ENCODE peak calls at places on chromosomes 11 and 22, in eight cellular contexts. One of them, this sample, is unnamed.

GRCh38 chr11:84056696-84057095 is 770.5 kb upstream of the CCDC90B start:
- DNase-seq in endodermal cell: no peak
- DNase-seq in cardiac muscle cell: no peak
- DNase-seq in stomach: no peak
- DNase-seq in OCI-LY7: no peak
- DNase-seq in colonic mucosa: no peak
- DNase-seq in foreskin fibroblast: no peak
- DNase-seq in thoracic aorta: no peak
- DNase-seq in this sample: no peak

GRCh38 chr11:16606784-16607674 is 131.4 kb upstream of the C11orf58 start:
- DNase-seq in endodermal cell: peak
- DNase-seq in cardiac muscle cell: peak
- DNase-seq in stomach: peak
- DNase-seq in OCI-LY7: no peak
- DNase-seq in colonic mucosa: no peak
- DNase-seq in foreskin fibroblast: no peak
- DNase-seq in thoracic aorta: no peak
- DNase-seq in this sample: no peak

GRCh38 chr11:48005878-48006277 is 25.5 kb downstream of the PTPRJ start:
- DNase-seq in endodermal cell: peak
- DNase-seq in cardiac muscle cell: no peak
- DNase-seq in stomach: no peak
- DNase-seq in OCI-LY7: no peak
- DNase-seq in colonic mucosa: no peak
- DNase-seq in foreskin fibroblast: no peak
- DNase-seq in thoracic aorta: no peak
- DNase-seq in this sample: no peak

GRCh38 chr11:119714590-119714989 is 14.4 kb downstream of the NECTIN1 start:
- DNase-seq in endodermal cell: no peak
- DNase-seq in cardiac muscle cell: no peak
- DNase-seq in stomach: no peak
- DNase-seq in OCI-LY7: no peak
- DNase-seq in colonic mucosa: no peak
- DNase-seq in foreskin fibroblast: no peak
- DNase-seq in thoracic aorta: no peak
- DNase-seq in this sample: no peak

GRCh38 chr11:94563176-94563847 is 3.9 kb upstream of the PIWIL4 start:
- DNase-seq in endodermal cell: no peak
- DNase-seq in cardiac muscle cell: peak
- DNase-seq in stomach: no peak
- DNase-seq in OCI-LY7: no peak
- DNase-seq in colonic mucosa: no peak
- DNase-seq in foreskin fibroblast: no peak
- DNase-seq in thoracic aorta: no peak
- DNase-seq in this sample: no peak

GRCh38 chr11:84316866-84317560 is 1030.8 kb upstream of the CCDC90B start:
- DNase-seq in endodermal cell: peak
- DNase-seq in cardiac muscle cell: peak
- DNase-seq in stomach: no peak
- DNase-seq in OCI-LY7: no peak
- DNase-seq in colonic mucosa: no peak
- DNase-seq in foreskin fibroblast: no peak
- DNase-seq in thoracic aorta: no peak
- DNase-seq in this sample: no peak

GRCh38 chr11:93845181-93846092 is 5.0 kb downstream of the VSTM5 start:
- DNase-seq in endodermal cell: peak
- DNase-seq in cardiac muscle cell: no peak
- DNase-seq in stomach: no peak
- DNase-seq in OCI-LY7: no peak
- DNase-seq in colonic mucosa: no peak
- DNase-seq in foreskin fibroblast: no peak
- DNase-seq in thoracic aorta: no peak
- DNase-seq in this sample: no peak

GRCh38 chr22:47837703-47838102 is 1075.3 kb downstream of the TBC1D22A start:
- DNase-seq in endodermal cell: peak
- DNase-seq in cardiac muscle cell: peak
- DNase-seq in stomach: no peak
- DNase-seq in OCI-LY7: peak
- DNase-seq in colonic mucosa: no peak
- DNase-seq in foreskin fibroblast: no peak
- DNase-seq in thoracic aorta: no peak
- DNase-seq in this sample: peak

GRCh38 chr11:57530215-57530595 is 349 bp downstream of the TIMM10 start:
- DNase-seq in endodermal cell: no peak
- DNase-seq in cardiac muscle cell: no peak
- DNase-seq in stomach: no peak
- DNase-seq in OCI-LY7: peak
- DNase-seq in colonic mucosa: peak
- DNase-seq in foreskin fibroblast: no peak
- DNase-seq in thoracic aorta: no peak
- DNase-seq in this sample: peak

GRCh38 chr11:120137611-120138521 is at the start of gene TRIM29:
- DNase-seq in endodermal cell: peak
- DNase-seq in cardiac muscle cell: no peak
- DNase-seq in stomach: peak
- DNase-seq in OCI-LY7: no peak
- DNase-seq in colonic mucosa: peak
- DNase-seq in foreskin fibroblast: no peak
- DNase-seq in thoracic aorta: no peak
- DNase-seq in this sample: no peak

GRCh38 chr22:41021039-41021654 is 70.0 kb downstream of the RBX1 start:
- DNase-seq in endodermal cell: peak
- DNase-seq in cardiac muscle cell: peak
- DNase-seq in stomach: no peak
- DNase-seq in OCI-LY7: peak
- DNase-seq in colonic mucosa: peak
- DNase-seq in foreskin fibroblast: no peak
- DNase-seq in thoracic aorta: no peak
- DNase-seq in this sample: peak

GRCh38 chr11:20342347-20343279 is 20.9 kb upstream of the HTATIP2 start:
- DNase-seq in endodermal cell: peak
- DNase-seq in cardiac muscle cell: peak
- DNase-seq in stomach: no peak
- DNase-seq in OCI-LY7: no peak
- DNase-seq in colonic mucosa: no peak
- DNase-seq in foreskin fibroblast: no peak
- DNase-seq in thoracic aorta: no peak
- DNase-seq in this sample: no peak

GRCh38 chr22:32574397-32574796 is 99.8 kb downstream of the FBXO7 start:
- DNase-seq in endodermal cell: no peak
- DNase-seq in cardiac muscle cell: no peak
- DNase-seq in stomach: no peak
- DNase-seq in OCI-LY7: no peak
- DNase-seq in colonic mucosa: no peak
- DNase-seq in foreskin fibroblast: no peak
- DNase-seq in thoracic aorta: no peak
- DNase-seq in this sample: no peak

GRCh38 chr11:111447931-111448330 is 64.3 kb downstream of the BTG4 start:
- DNase-seq in endodermal cell: no peak
- DNase-seq in cardiac muscle cell: no peak
- DNase-seq in stomach: no peak
- DNase-seq in OCI-LY7: no peak
- DNase-seq in colonic mucosa: no peak
- DNase-seq in foreskin fibroblast: no peak
- DNase-seq in thoracic aorta: no peak
- DNase-seq in this sample: no peak

GRCh38 chr22:38305481-38306448 is 11.5 kb downstream of the CSNK1E start:
- DNase-seq in endodermal cell: peak
- DNase-seq in cardiac muscle cell: peak
- DNase-seq in stomach: no peak
- DNase-seq in OCI-LY7: peak
- DNase-seq in colonic mucosa: peak
- DNase-seq in foreskin fibroblast: no peak
- DNase-seq in thoracic aorta: no peak
- DNase-seq in this sample: peak

GRCh38 chr22:25484498-25484897 is 80.0 kb upstream of the GRK3 start:
- DNase-seq in endodermal cell: no peak
- DNase-seq in cardiac muscle cell: no peak
- DNase-seq in stomach: no peak
- DNase-seq in OCI-LY7: no peak
- DNase-seq in colonic mucosa: no peak
- DNase-seq in foreskin fibroblast: no peak
- DNase-seq in thoracic aorta: no peak
- DNase-seq in this sample: no peak

GRCh38 chr11:46520971-46521745 is 72.7 kb downstream of the AMBRA1 start:
- DNase-seq in endodermal cell: peak
- DNase-seq in cardiac muscle cell: peak
- DNase-seq in stomach: no peak
- DNase-seq in OCI-LY7: no peak
- DNase-seq in colonic mucosa: no peak
- DNase-seq in foreskin fibroblast: peak
- DNase-seq in thoracic aorta: no peak
- DNase-seq in this sample: no peak

GRCh38 chr22:25903294-25903693 is 161.3 kb downstream of the MYO18B start:
- DNase-seq in endodermal cell: peak
- DNase-seq in cardiac muscle cell: no peak
- DNase-seq in stomach: no peak
- DNase-seq in OCI-LY7: no peak
- DNase-seq in colonic mucosa: no peak
- DNase-seq in foreskin fibroblast: no peak
- DNase-seq in thoracic aorta: no peak
- DNase-seq in this sample: peak

DNA sequence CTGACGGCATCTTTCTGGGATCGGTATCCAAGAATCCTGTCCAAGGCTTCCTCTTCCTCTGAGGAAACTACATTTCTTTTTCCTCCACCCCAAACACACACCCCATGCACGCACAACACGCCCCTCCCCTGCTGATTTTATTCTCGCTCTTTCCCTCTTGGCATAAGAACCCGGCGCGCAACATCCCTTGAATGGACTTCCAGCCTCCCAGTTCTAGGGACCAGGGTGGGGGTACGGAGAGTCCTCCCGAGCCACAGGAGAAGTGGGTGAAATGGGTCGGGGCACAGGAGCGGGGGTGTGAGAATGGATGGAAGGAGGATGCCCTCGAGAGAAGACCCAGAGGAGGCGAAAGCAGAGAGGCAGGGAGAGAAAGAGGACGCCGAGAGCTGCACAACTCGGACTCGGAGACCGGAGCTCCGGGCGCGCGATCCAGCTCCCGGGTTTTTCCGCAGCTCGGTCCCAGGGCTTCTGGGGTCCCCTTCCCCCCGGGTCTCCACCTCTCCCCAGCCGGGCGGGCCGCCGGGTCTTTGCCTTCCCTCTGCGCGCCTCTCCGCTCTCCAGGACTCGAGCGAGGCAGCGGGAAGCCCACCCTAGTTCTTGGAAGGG is 1.4 kb upstream of the LARGE1 start:
- DNase-seq in endodermal cell: peak
- DNase-seq in cardiac muscle cell: peak
- DNase-seq in stomach: peak
- DNase-seq in OCI-LY7: peak
- DNase-seq in colonic mucosa: peak
- DNase-seq in foreskin fibroblast: peak
- DNase-seq in thoracic aorta: no peak
- DNase-seq in this sample: peak
- H3K4me3 ChIP-seq in endodermal cell: peak
- H3K4me3 ChIP-seq in cardiac muscle cell: peak
- H3K4me3 ChIP-seq in stomach: peak
- H3K4me3 ChIP-seq in OCI-LY7: peak
- H3K4me3 ChIP-seq in colonic mucosa: peak
- H3K4me3 ChIP-seq in foreskin fibroblast: peak
- H3K4me3 ChIP-seq in thoracic aorta: peak
- H3K4me3 ChIP-seq in this sample: peak

GRCh38 chr11:98455500-98456186 is 565.1 kb upstream of the CNTN5 start:
- DNase-seq in endodermal cell: peak
- DNase-seq in cardiac muscle cell: no peak
- DNase-seq in stomach: no peak
- DNase-seq in OCI-LY7: no peak
- DNase-seq in colonic mucosa: no peak
- DNase-seq in foreskin fibroblast: no peak
- DNase-seq in thoracic aorta: no peak
- DNase-seq in this sample: no peak
- TF ChIP-seq CTCF in endodermal cell: peak
- TF ChIP-seq CTCF in cardiac muscle cell: no peak
- TF ChIP-seq CTCF in stomach: no peak
- TF ChIP-seq CTCF in OCI-LY7: no peak
- TF ChIP-seq CTCF in colonic mucosa: no peak
- TF ChIP-seq CTCF in foreskin fibroblast: no peak
- TF ChIP-seq CTCF in thoracic aorta: no peak
- TF ChIP-seq CTCF in this sample: no peak

DNA sequence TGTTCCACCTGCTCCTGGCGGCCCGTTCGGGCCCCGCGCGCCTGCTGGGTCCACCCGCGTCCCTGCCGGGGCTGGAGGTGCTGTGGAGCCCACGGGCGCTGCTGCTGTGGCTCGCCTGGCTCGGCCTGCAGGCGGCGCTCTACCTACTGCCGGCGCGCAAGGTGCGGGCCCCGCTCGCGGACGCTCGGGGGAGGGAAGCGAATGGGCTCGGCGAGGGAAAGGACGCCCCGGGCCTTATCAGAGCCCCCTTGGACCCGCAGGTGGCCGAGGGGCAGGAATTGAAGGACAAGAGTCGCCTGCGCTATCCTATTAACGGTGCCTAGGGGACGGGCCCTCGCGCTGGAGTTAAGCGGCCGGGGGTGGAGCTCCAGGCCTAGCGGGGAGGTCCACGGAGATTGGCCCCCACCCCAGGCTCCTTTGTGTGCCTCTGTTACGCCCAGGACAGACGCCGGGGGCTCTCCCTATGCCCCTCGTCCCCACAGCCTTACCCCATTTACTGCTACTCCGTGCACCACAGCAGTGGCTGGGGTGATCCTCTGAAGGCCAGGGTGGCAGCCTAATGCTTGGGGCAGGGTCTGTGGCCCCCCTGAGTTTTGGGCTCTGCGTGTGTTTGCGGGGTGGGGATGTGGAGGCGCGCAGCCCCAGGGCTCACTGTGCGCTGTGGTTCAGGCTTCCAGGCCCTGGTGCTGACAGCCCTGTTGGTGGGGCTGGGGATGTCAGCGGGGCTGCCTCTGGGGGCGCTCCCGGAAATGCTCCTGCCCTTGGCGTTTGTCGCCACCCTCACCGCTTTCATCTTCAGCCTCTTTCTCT is 1.1 kb downstream of the TM7SF2 start:
- DNase-seq in endodermal cell: peak
- DNase-seq in cardiac muscle cell: no peak
- DNase-seq in stomach: peak
- DNase-seq in OCI-LY7: peak
- DNase-seq in colonic mucosa: peak
- DNase-seq in foreskin fibroblast: no peak
- DNase-seq in thoracic aorta: no peak
- DNase-seq in this sample: peak
- H3K4me3 ChIP-seq in endodermal cell: peak
- H3K4me3 ChIP-seq in cardiac muscle cell: peak
- H3K4me3 ChIP-seq in stomach: peak
- H3K4me3 ChIP-seq in OCI-LY7: peak
- H3K4me3 ChIP-seq in colonic mucosa: peak
- H3K4me3 ChIP-seq in foreskin fibroblast: peak
- H3K4me3 ChIP-seq in thoracic aorta: peak
- H3K4me3 ChIP-seq in this sample: peak

DNA sequence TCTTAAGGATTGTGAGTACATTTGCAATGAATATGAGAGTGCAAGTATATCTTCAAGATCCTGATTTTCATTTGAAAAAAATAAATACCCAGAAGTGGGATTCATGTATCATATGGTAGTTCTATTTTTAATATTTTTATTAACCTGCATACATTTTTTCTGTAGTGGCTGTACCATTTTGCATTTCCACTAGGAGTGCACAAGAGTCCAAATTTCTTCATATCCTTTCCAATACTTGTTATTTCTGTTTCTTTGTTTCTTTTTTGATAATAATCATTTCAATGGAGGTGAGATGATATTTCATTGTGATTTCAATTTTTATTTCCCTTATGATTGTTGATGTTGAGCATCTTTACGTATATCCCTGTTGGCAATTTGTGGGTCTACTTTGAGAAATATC is 759.8 kb upstream of the CNTN5 start:
- DNase-seq in endodermal cell: no peak
- DNase-seq in cardiac muscle cell: no peak
- DNase-seq in stomach: no peak
- DNase-seq in OCI-LY7: no peak
- DNase-seq in colonic mucosa: no peak
- DNase-seq in foreskin fibroblast: no peak
- DNase-seq in thoracic aorta: no peak
- DNase-seq in this sample: no peak
- TF ChIP-seq CTCF in endodermal cell: peak
- TF ChIP-seq CTCF in cardiac muscle cell: peak
- TF ChIP-seq CTCF in stomach: no peak
- TF ChIP-seq CTCF in OCI-LY7: peak
- TF ChIP-seq CTCF in colonic mucosa: no peak
- TF ChIP-seq CTCF in foreskin fibroblast: no peak
- TF ChIP-seq CTCF in thoracic aorta: no peak
- TF ChIP-seq CTCF in this sample: no peak

This sample was measured in GM12865.